ENCODE peak calls at places on chromosomes 1 and 21, in five cellular contexts. J, Y, Z, A and B are unnamed samples.

GRCh38 chr1:172286629-172287076 is 133.8 kb upstream of the C1orf105 start:
- DNase-seq in Z (no peak), J (no peak), A (peak; percentile 75), Y (peak; percentile 84), B (no peak)

GRCh38 chr1:197696372-197696771 is 78.9 kb downstream of the DENND1B start:
- DNase-seq in J (no peak), A (no peak), Y (peak; percentile 54), Z (no peak), B (no peak)

GRCh38 chr1:115922806-115923205 is 53.5 kb upstream of the SLC22A15 start:
- DNase-seq in Y (no peak), J (no peak), Z (no peak), A (no peak), B (no peak)

GRCh38 chr21:26544208-26544607 is 28.9 kb downstream of the CYYR1 start:
- DNase-seq in A (no peak), Z (no peak), J (no peak), Y (no peak), B (no peak)

GRCh38 chr1:221873663-221874062 is 131.8 kb upstream of the DUSP10 start:
- DNase-seq in Y (no peak), A (no peak), Z (no peak), J (no peak), B (no peak)

GRCh38 chr1:34009340-34009975 is 145.6 kb downstream of the HMGB4 start:
- DNase-seq in Z (no peak), A (no peak), J (no peak), Y (no peak), B (peak; percentile 57)

GRCh38 chr21:41045534-41046268 is 122.3 kb upstream of the BACE2 start:
- DNase-seq in A (no peak), Z (no peak), Y (no peak), J (no peak), B (no peak)

GRCh38 chr1:13500806-13501205 is 13.0 kb downstream of the LRRC38 start:
- DNase-seq in Z (no peak), A (no peak), J (no peak), Y (no peak), B (no peak)

GRCh38 chr1:209319057-209319432 is 264.5 kb upstream of the CAMK1G start:
- DNase-seq in Y (peak; percentile 10), A (no peak), Z (no peak), J (no peak), B (no peak)

GRCh38 chr1:116510361-116510760 is 60.5 kb downstream of the CD58 start:
- DNase-seq in Y (peak; percentile 48), A (no peak), Z (no peak), J (no peak), B (no peak)

GRCh38 chr1:44924835-44925464 is 61.4 kb downstream of the EIF2B3 start:
- DNase-seq in Z (no peak), A (no peak), J (no peak), Y (peak; percentile 70), B (no peak)

GRCh38 chr21:36263797-36264196 is 56.2 kb upstream of the MORC3 start:
- DNase-seq in Z (no peak), J (no peak), A (no peak), Y (no peak), B (no peak)

GRCh38 chr1:234731371-234732085 is 121.5 kb upstream of the IRF2BP2 start:
- DNase-seq in A (peak; percentile 67), J (no peak), Y (peak; percentile 93), Z (peak; percentile 79), B (peak; percentile 71)

GRCh38 chr1:30704271-30704670 is 19.1 kb downstream of the MATN1 start:
- DNase-seq in J (no peak), A (peak; percentile 92), Y (peak; percentile 30), Z (peak; percentile 69), B (no peak)

GRCh38 chr1:73998348-73998959 is 199.5 kb downstream of the LRRIQ3 start:
- DNase-seq in Y (peak; percentile 28), Z (no peak), J (no peak), A (no peak), B (no peak)

GRCh38 chr1:15153184-15153841 is at the start of gene TMEM51:
- DNase-seq in Z (peak; percentile 92), J (peak; percentile 56), A (peak; percentile 86), Y (peak; percentile 83), B (no peak)

GRCh38 chr1:65813956-65814355 is 21.3 kb downstream of the PDE4B start:
- DNase-seq in Z (no peak), J (no peak), Y (peak; percentile 38), A (no peak), B (no peak)

GRCh38 chr1:1938276-1938573 is 19.1 kb upstream of the TMEM52 start:
- DNase-seq in Y (no peak), J (no peak), A (no peak), Z (no peak), B (no peak)

GRCh38 chr21:44304846-44305245 is 5.0 kb downstream of the PFKL start:
- DNase-seq in Z (no peak), Y (no peak), J (no peak), A (no peak), B (no peak)

GRCh38 chr21:25350056-25350455 is 257.2 kb downstream of the MRPL39 start:
- DNase-seq in J (no peak), Z (no peak), A (no peak), Y (no peak), B (no peak)

GRCh38 chr1:156458181-156458503 is 42.4 kb downstream of the MEF2D start:
- DNase-seq in A (no peak), Z (no peak), Y (peak; percentile 44), J (no peak), B (no peak)

GRCh38 chr1:204103121-204103741 is 30.3 kb downstream of the SOX13 start:
- DNase-seq in Z (no peak), A (no peak), J (no peak), Y (no peak), B (no peak)

GRCh38 chr1:160705176-160705745 is 6.4 kb downstream of the CD48 start:
- DNase-seq in Y (no peak), J (no peak), Z (no peak), A (no peak), B (no peak)

GRCh38 chr1:29520571-29521437 is 284.5 kb downstream of the PTPRU start:
- DNase-seq in Z (no peak), Y (no peak), J (no peak), A (peak; percentile 40), B (peak; percentile 61)

GRCh38 chr1:6502000-6502891 is 10.8 kb upstream of the PLEKHG5 start:
- DNase-seq in Y (no peak), J (no peak), Z (no peak), A (peak; percentile 81), B (peak; percentile 88)

GRCh38 chr1:216832192-216832591 is 109.0 kb upstream of the ESRRG start:
- DNase-seq in J (no peak), Y (no peak), Z (no peak), A (no peak), B (no peak)

GRCh38 chr1:3922201-3922725 is 22.2 kb upstream of the C1orf174 start:
- DNase-seq in A (no peak), Z (no peak), J (no peak), Y (no peak), B (no peak)

GRCh38 chr21:41086551-41086950 is 81.4 kb upstream of the BACE2 start:
- DNase-seq in A (no peak), J (no peak), Z (no peak), Y (no peak), B (no peak)

GRCh38 chr1:200154069-200154767 is 126.7 kb downstream of the NR5A2 start:
- DNase-seq in J (no peak), A (no peak), Z (no peak), Y (peak; percentile 23), B (no peak)

GRCh38 chr1:110962892-110963665 is 643 bp downstream of the LRIF1 start:
- DNase-seq in Y (peak; percentile 68), A (peak; percentile 70), Z (peak; percentile 86), J (peak; percentile 26), B (peak; percentile 72)
- TF ChIP-seq CTCF in Y (no peak), A (no peak), Z (no peak), J (no peak), B (no peak)

GRCh38 chr21:32437729-32438128 is 25.2 kb downstream of the EVA1C start:
- DNase-seq in J (no peak), Z (no peak), A (no peak), Y (no peak), B (no peak)

GRCh38 chr21:32445101-32445500 is 32.6 kb downstream of the EVA1C start:
- DNase-seq in J (no peak), Y (no peak), A (no peak), Z (no peak), B (no peak)

DNA sequence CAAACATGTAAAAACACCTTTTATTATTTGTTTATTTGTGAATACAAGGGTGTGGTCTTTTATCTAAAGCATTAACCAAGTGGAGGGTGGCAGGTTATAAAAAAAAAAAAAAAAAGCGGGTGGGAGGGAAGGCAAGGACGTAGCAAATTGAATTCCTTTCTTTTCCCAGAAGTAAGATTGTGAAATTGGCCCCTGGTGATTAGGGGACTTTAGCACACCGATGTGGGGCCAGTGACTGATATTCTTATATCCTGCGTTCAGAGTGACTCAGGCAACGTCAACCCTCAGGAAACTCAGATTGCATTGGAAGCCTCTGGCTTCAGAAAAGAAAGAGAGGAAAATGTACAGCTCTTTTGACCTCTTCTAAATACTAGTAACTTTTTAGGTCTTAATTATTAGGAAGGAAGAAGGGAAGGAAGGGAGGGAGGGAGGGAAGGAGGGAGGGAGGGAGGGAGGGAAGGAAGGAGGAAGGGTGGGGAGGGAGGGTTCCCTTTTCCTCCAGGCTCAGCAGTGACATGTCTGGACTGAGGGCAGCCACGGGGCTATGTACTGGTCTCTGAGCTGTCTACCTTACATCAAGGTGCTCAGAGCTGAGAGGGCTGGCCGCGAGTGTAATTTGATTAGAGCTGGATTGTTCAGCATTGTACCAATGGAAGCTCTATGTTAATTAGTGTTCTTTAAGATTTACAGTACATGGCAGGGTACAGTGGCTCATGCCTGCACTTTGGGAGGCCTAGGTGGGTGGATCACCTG is 30.2 kb downstream of the EVA1C start:
- DNase-seq in J (no peak), Y (no peak), Z (no peak), A (no peak), B (no peak)
- H3K27ac ChIP-seq in J (no peak overlapping the region), Y (peak overlapping the region; percentile 40), Z (no peak overlapping the region), A (no peak overlapping the region), B (peak overlapping the region; percentile 35)

GRCh38 chr1:230048922-230049321 is 18.1 kb upstream of the GALNT2 start:
- DNase-seq in A (no peak), Y (no peak), J (no peak), Z (no peak), B (no peak)

GRCh38 chr1:230047114-230047865 is 19.7 kb upstream of the GALNT2 start:
- DNase-seq in J (no peak), Y (peak; percentile 74), Z (no peak), A (no peak), B (no peak)

GRCh38 chr1:230048322-230048721 is 18.7 kb upstream of the GALNT2 start:
- DNase-seq in J (no peak), A (no peak), Y (no peak), Z (no peak), B (no peak)

GRCh38 chr1:230043102-230043501 is 23.9 kb upstream of the GALNT2 start:
- DNase-seq in J (no peak), A (no peak), Y (no peak), Z (no peak), B (no peak)

DNA sequence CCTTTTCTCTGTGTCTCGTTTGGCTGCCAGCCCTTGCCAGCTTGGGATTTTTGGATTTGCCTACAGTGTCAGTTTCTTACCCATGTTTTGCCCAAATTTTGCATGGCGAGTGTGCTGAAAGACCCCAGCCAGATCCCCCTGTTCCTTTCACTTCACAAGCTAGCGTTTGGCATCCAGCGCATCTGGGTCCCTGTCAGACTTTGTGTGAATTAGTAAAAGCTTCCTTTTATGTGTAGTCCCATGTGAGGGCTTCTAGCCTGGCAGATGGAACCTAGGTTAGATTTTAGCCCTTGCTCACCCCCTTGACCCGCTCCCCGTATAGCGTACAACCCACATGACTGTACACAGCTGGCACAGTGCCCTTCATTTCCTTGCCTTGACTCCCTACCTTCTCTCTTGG is 22.3 kb upstream of the GALNT2 start:
- DNase-seq in Y (no peak), A (no peak), Z (no peak), J (no peak), B (no peak)
- TF ChIP-seq CTCF in Y (no peak), A (no peak), Z (no peak), J (no peak), B (no peak)

GRCh38 chr1:52725903-52726264 is 369 bp upstream of the ZYG11B start:
- DNase-seq in Z (no peak), A (no peak), Y (no peak), J (no peak), B (no peak)
- H3K27ac ChIP-seq in Z (no peak overlapping the region), A (peak overlapping the region; percentile 93), Y (peak overlapping the region; percentile 19), J (peak overlapping the region; percentile 83), B (peak overlapping the region; percentile 74)